ENCODE peak calls at places on chromosomes 3 and 15, in ten cellular contexts. C, K, N, H, I, Y, D, B, F and Q are unnamed samples.

GRCh38 chr3:40312661-40313226 is 3.2 kb downstream of the EIF1B start:
- DNase-seq in C (no peak), K (peak), N (no peak), H (no peak), I (no peak), Y (no peak), D (no peak), B (no peak), F (no peak), Q (peak)

GRCh38 chr3:176469694-176470205 is 727.5 kb downstream of the TBL1XR1 start:
- DNase-seq in C (no peak), K (no peak), N (no peak), H (no peak), I (no peak), Y (no peak), D (no peak), B (no peak), F (no peak), Q (no peak)

GRCh38 chr15:73991260-73991659 is 835 bp downstream of the STOML1 start:
- DNase-seq in C (no peak), K (peak), N (peak), H (no peak), I (no peak), Y (no peak), D (no peak), B (no peak), F (no peak), Q (peak)

GRCh38 chr15:68608206-68608843 is 29.5 kb downstream of the CORO2B start:
- DNase-seq in C (no peak), K (peak), N (peak), H (no peak), I (no peak), Y (no peak), D (no peak), B (no peak), F (no peak), Q (peak)

GRCh38 chr3:8318002-8318649 is 183.5 kb upstream of the LMCD1 start:
- DNase-seq in C (peak), K (no peak), N (no peak), H (no peak), I (no peak), Y (no peak), D (no peak), B (no peak), F (no peak), Q (peak)

GRCh38 chr3:41710646-41711388 is 251.1 kb downstream of the ULK4 start:
- DNase-seq in C (peak), K (peak), N (no peak), H (no peak), I (no peak), Y (no peak), D (peak), B (no peak), F (no peak), Q (peak)

GRCh38 chr15:100919481-100920405 is 586 bp downstream of the LRRK1 start:
- DNase-seq in C (no peak), K (peak), N (peak), H (no peak), I (peak), Y (no peak), D (peak), B (no peak), F (no peak), Q (no peak)

GRCh38 chr15:100332721-100333120 is 9.1 kb downstream of the ADAMTS17 start:
- DNase-seq in C (no peak), K (no peak), N (no peak), H (no peak), I (no peak), Y (no peak), D (no peak), B (no peak), F (no peak), Q (no peak)

GRCh38 chr3:172285844-172286243 is 162.4 kb downstream of the GHSR start:
- DNase-seq in C (no peak), K (peak), N (no peak), H (no peak), I (no peak), Y (no peak), D (peak), B (peak), F (no peak), Q (peak)

GRCh38 chr15:39127925-39128617 is 452.8 kb upstream of the THBS1 start:
- DNase-seq in C (peak), K (peak), N (no peak), H (no peak), I (no peak), Y (no peak), D (peak), B (no peak), F (peak), Q (peak)

GRCh38 chr15:94258246-94258645 is 26.9 kb downstream of the MCTP2 start:
- DNase-seq in C (no peak), K (no peak), N (no peak), H (no peak), I (no peak), Y (no peak), D (no peak), B (no peak), F (no peak), Q (no peak)

GRCh38 chr3:136351905-136352304 is 101.8 kb downstream of the PCCB start:
- DNase-seq in C (no peak), K (no peak), N (no peak), H (no peak), I (no peak), Y (no peak), D (no peak), B (no peak), F (no peak), Q (no peak)

GRCh38 chr3:195224980-195225580 is 45.9 kb downstream of the XXYLT1 start:
- DNase-seq in C (no peak), K (no peak), N (peak), H (no peak), I (no peak), Y (no peak), D (no peak), B (no peak), F (no peak), Q (no peak)

GRCh38 chr3:89380006-89380405 is 272.6 kb downstream of the EPHA3 start:
- DNase-seq in C (no peak), K (peak), N (no peak), H (no peak), I (no peak), Y (no peak), D (peak), B (no peak), F (no peak), Q (peak)

GRCh38 chr3:51718547-51719412 is 11.9 kb downstream of the GRM2 start:
- DNase-seq in C (no peak), K (peak), N (no peak), H (no peak), I (peak), Y (no peak), D (peak), B (no peak), F (peak), Q (peak)

GRCh38 chr3:45489730-45490309 is 101.4 kb downstream of the LARS2 start:
- DNase-seq in C (no peak), K (no peak), N (no peak), H (no peak), I (no peak), Y (no peak), D (no peak), B (no peak), F (no peak), Q (no peak)

GRCh38 chr15:32834156-32834555 is 116.4 kb downstream of the GREM1 start:
- DNase-seq in C (no peak), K (no peak), N (no peak), H (no peak), I (no peak), Y (no peak), D (no peak), B (no peak), F (no peak), Q (no peak)

GRCh38 chr15:59137566-59137965 is 32.6 kb downstream of the CCNB2 start:
- DNase-seq in C (no peak), K (no peak), N (no peak), H (no peak), I (no peak), Y (no peak), D (no peak), B (no peak), F (no peak), Q (no peak)

GRCh38 chr15:99619712-99620111 is 53.9 kb downstream of the MEF2A start:
- DNase-seq in C (no peak), K (peak), N (no peak), H (no peak), I (no peak), Y (no peak), D (no peak), B (no peak), F (no peak), Q (peak)

GRCh38 chr3:70980646-70981031 is 602.9 kb downstream of the FOXP1 start:
- DNase-seq in C (no peak), K (no peak), N (no peak), H (no peak), I (no peak), Y (no peak), D (no peak), B (no peak), F (no peak), Q (no peak)

GRCh38 chr3:40887012-40887411 is 312.3 kb upstream of the CTNNB1 start:
- DNase-seq in C (no peak), K (no peak), N (no peak), H (no peak), I (no peak), Y (no peak), D (no peak), B (no peak), F (no peak), Q (no peak)

GRCh38 chr3:43198791-43199644 is 87.3 kb upstream of the SNRK start:
- DNase-seq in C (no peak), K (no peak), N (no peak), H (no peak), I (no peak), Y (no peak), D (no peak), B (no peak), F (no peak), Q (no peak)